ENCODE peak calls at places on chromosomes 12 and 14, in eight cellular contexts. C is OCI-LY7, G is Peyer's patch, A is spleen, S is neural progenitor cell, Z is transverse colon, Y is lower lobe of right lung, E is GM23338. L is an unnamed sample. For H3K4me1, the result is how much of the 10 kb centered on the place peaks cover.

GRCh38 chr14:105437723-105438500 is 18.3 kb downstream of the MTA1 start:
- DNase-seq in E (no peak), G (no peak), Z (no peak), A (no peak), C (no peak), S (no peak), Y (no peak), L (no peak)

GRCh38 chr12:67798763-67799162 is 150.2 kb downstream of the DYRK2 start:
- DNase-seq in A (no peak), Y (no peak), C (no peak), G (no peak), Z (no peak), E (no peak), S (no peak), L (no peak)

GRCh38 chr14:93006484-93007128 is 83.7 kb downstream of the CHGA start:
- DNase-seq in A (no peak), G (no peak), Z (no peak), C (peak), Y (no peak), E (no peak), S (no peak), L (no peak)

GRCh38 chr12:53182836-53183235 is 2.1 kb upstream of the CSAD start:
- DNase-seq in A (no peak), C (no peak), Z (no peak), S (no peak), G (no peak), E (no peak), Y (no peak), L (no peak)

GRCh38 chr12:120259418-120260202 is 5.9 kb downstream of the PXN start:
- DNase-seq in S (no peak), C (no peak), Z (no peak), G (no peak), A (no peak), Y (no peak), E (no peak), L (no peak)

GRCh38 chr12:42588308-42588836 is 1.2 kb downstream of the PRICKLE1 start:
- DNase-seq in C (no peak), S (no peak), E (no peak), Y (no peak), G (no peak), Z (no peak), A (no peak), L (no peak)

GRCh38 chr14:61860294-61860918 is 98.2 kb downstream of the SNAPC1 start:
- DNase-seq in G (peak), A (peak), E (peak), Z (peak), Y (no peak), S (peak), C (peak), L (no peak)

GRCh38 chr12:49705479-49706267 is 1.5 kb downstream of the FMNL3 start:
- DNase-seq in G (peak), E (peak), Z (peak), C (peak), A (peak), Y (peak), S (no peak), L (peak)

GRCh38 chr14:99755068-99755405 is 38.2 kb upstream of the EML1 start:
- DNase-seq in E (no peak), C (no peak), Y (no peak), Z (no peak), S (no peak), G (no peak), A (no peak), L (peak)

GRCh38 chr12:68403296-68403695 is 71.1 kb upstream of the MDM1 start:
- DNase-seq in Y (no peak), Z (no peak), A (no peak), G (no peak), C (no peak), E (no peak), S (no peak), L (no peak)

GRCh38 chr14:103123634-103124500 is 606 bp downstream of the TNFAIP2 start:
- DNase-seq in G (no peak), Z (no peak), C (no peak), Y (peak), S (peak), E (peak), A (peak), L (no peak)

GRCh38 chr12:108121353-108121752 is 7.7 kb upstream of the WSCD2 start:
- DNase-seq in S (no peak), A (no peak), Z (no peak), G (no peak), C (no peak), E (no peak), Y (no peak), L (no peak)
- H3K27ac ChIP-seq in S (no peak), A (no peak), Z (no peak), G (no peak), C (no peak), E (no peak), Y (no peak), L (no peak)

GRCh38 chr14:52313493-52313881 is 625 bp upstream of the PTGER2 start:
- DNase-seq in C (no peak), G (no peak), Z (no peak), Y (no peak), E (peak), A (no peak), S (no peak), L (no peak)
- H3K4me1 ChIP-seq in C (under half), G (under half), Z (under half), Y (under half), E (under half), A (half or more), S (under half), L (under half)

DNA sequence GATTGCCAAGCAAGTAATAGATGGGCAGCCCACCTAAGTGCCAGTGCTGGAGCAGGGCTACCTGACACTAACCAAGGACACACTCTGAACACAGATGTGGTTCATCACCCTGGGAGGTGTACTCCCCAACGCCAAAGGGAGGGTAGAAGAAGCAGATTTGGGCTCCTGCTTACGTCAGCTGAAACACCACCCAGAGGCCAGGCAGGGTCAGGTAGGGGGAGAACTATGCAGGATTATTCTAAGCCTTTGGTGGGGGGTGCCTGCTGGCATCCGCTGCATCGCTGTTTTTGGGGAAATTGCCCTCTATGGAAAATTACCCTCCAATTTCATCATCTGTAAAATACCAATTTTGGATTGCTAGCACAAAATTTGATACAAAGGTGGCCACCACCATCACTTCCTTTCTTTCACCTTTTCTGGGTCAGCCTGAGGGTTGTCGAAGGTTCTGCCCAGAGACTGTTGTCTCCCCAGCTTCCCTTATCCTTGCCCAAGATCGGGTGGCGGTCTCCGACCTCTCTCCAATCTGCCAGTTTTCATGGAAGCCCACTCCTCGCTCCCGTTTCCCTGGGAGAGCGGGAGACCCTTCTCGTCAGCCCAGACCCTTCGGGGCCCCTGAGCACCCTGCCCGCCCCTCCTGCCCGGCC is 535 bp downstream of the BIN2 start:
- DNase-seq in C (peak), E (no peak), A (peak), Y (no peak), G (peak), S (no peak), Z (peak), L (no peak)
- H3K4me3 ChIP-seq in C (peak), E (no peak), A (peak), Y (peak), G (peak), S (no peak), Z (peak), L (peak)

DNA sequence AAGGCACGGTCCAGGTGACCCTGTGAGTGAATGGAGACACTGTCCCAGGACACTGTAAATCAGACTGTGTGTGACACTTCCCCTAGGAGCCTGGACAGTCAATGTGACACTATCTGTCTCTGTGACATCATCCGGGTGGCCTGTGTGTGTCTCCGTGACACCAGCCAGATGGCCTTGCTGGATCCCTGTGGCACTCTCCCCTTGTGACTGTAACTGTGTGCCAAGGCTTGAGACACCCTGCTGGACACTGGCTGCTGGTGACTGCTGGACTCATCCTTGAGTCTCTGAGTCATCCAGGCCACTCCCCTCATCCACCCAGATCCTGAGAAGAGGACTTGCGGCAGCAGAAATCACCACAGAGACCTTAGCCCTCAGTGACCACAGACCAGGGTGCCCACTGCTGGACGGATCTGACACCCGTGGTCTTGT is 51.6 kb downstream of the MVK start:
- DNase-seq in C (no peak), E (no peak), A (no peak), Z (no peak), S (no peak), Y (no peak), G (peak), L (no peak)
- H3K27ac ChIP-seq in C (no peak), E (no peak), A (no peak), Z (no peak), S (no peak), Y (no peak), G (no peak), L (no peak)

L was measured in upper lobe of right lung.